ENCODE peak calls at places on chromosomes 7 and 10, in five cellular contexts. One of them, this sample, is unnamed.

GRCh38 chr7:158672975-158673374 is 31.6 kb downstream of the NCAPG2 start:
- DNase-seq in hepatocyte: no peak
- DNase-seq in stimulated activated effector memory CD8-positive, alpha-beta T cell treated with anti-CD3 and anti-CD28 coated beads, Interleukin-12 subunit alpha, Interleukin-12 subunit beta, amount 100 ng/mL, for 72 hours: no peak
- DNase-seq in left ventricle myocardium inferior: no peak
- DNase-seq in breast epithelium: no peak
- DNase-seq in this sample: no peak

GRCh38 chr10:23702977-23703414 is 264.1 kb downstream of the OTUD1 start:
- DNase-seq in left ventricle myocardium inferior: peak; percentile 22
- DNase-seq in breast epithelium: no peak
- DNase-seq in stimulated activated effector memory CD8-positive, alpha-beta T cell treated with anti-CD3 and anti-CD28 coated beads, Interleukin-12 subunit alpha, Interleukin-12 subunit beta, amount 100 ng/mL, for 72 hours: peak; percentile 53
- DNase-seq in hepatocyte: peak; percentile 83
- DNase-seq in this sample: peak; percentile 29

GRCh38 chr10:131779661-131780394 is 121.0 kb upstream of the PPP2R2D start:
- DNase-seq in stimulated activated effector memory CD8-positive, alpha-beta T cell treated with anti-CD3 and anti-CD28 coated beads, Interleukin-12 subunit alpha, Interleukin-12 subunit beta, amount 100 ng/mL, for 72 hours: no peak
- DNase-seq in left ventricle myocardium inferior: no peak
- DNase-seq in hepatocyte: no peak
- DNase-seq in breast epithelium: no peak
- DNase-seq in this sample: no peak

GRCh38 chr7:44678096-44678467 is 70.6 kb upstream of the ZMIZ2 start:
- DNase-seq in stimulated activated effector memory CD8-positive, alpha-beta T cell treated with anti-CD3 and anti-CD28 coated beads, Interleukin-12 subunit alpha, Interleukin-12 subunit beta, amount 100 ng/mL, for 72 hours: no peak
- DNase-seq in left ventricle myocardium inferior: no peak
- DNase-seq in hepatocyte: no peak
- DNase-seq in breast epithelium: no peak
- DNase-seq in this sample: peak; percentile 68

GRCh38 chr7:134694299-134694698 is 47.6 kb downstream of the BPGM start:
- DNase-seq in stimulated activated effector memory CD8-positive, alpha-beta T cell treated with anti-CD3 and anti-CD28 coated beads, Interleukin-12 subunit alpha, Interleukin-12 subunit beta, amount 100 ng/mL, for 72 hours: no peak
- DNase-seq in hepatocyte: no peak
- DNase-seq in breast epithelium: no peak
- DNase-seq in left ventricle myocardium inferior: no peak
- DNase-seq in this sample: no peak

GRCh38 chr7:10579561-10579960 is 394.1 kb upstream of the PHF14 start:
- DNase-seq in hepatocyte: no peak
- DNase-seq in breast epithelium: no peak
- DNase-seq in left ventricle myocardium inferior: no peak
- DNase-seq in stimulated activated effector memory CD8-positive, alpha-beta T cell treated with anti-CD3 and anti-CD28 coated beads, Interleukin-12 subunit alpha, Interleukin-12 subunit beta, amount 100 ng/mL, for 72 hours: no peak
- DNase-seq in this sample: no peak

GRCh38 chr7:51278797-51279196 is 37.8 kb downstream of the COBL start:
- DNase-seq in hepatocyte: no peak
- DNase-seq in left ventricle myocardium inferior: no peak
- DNase-seq in breast epithelium: no peak
- DNase-seq in stimulated activated effector memory CD8-positive, alpha-beta T cell treated with anti-CD3 and anti-CD28 coated beads, Interleukin-12 subunit alpha, Interleukin-12 subunit beta, amount 100 ng/mL, for 72 hours: peak; percentile 6
- DNase-seq in this sample: no peak

GRCh38 chr10:131816157-131816775 is 84.5 kb upstream of the PPP2R2D start:
- DNase-seq in hepatocyte: no peak
- DNase-seq in breast epithelium: no peak
- DNase-seq in left ventricle myocardium inferior: no peak
- DNase-seq in stimulated activated effector memory CD8-positive, alpha-beta T cell treated with anti-CD3 and anti-CD28 coated beads, Interleukin-12 subunit alpha, Interleukin-12 subunit beta, amount 100 ng/mL, for 72 hours: no peak
- DNase-seq in this sample: no peak

GRCh38 chr10:113578766-113579165 is 25.9 kb downstream of the HABP2 start:
- DNase-seq in hepatocyte: no peak
- DNase-seq in breast epithelium: no peak
- DNase-seq in left ventricle myocardium inferior: no peak
- DNase-seq in stimulated activated effector memory CD8-positive, alpha-beta T cell treated with anti-CD3 and anti-CD28 coated beads, Interleukin-12 subunit alpha, Interleukin-12 subunit beta, amount 100 ng/mL, for 72 hours: no peak
- DNase-seq in this sample: no peak

GRCh38 chr10:70940834-70941568 is 52.6 kb upstream of the PCBD1 start:
- DNase-seq in breast epithelium: no peak
- DNase-seq in stimulated activated effector memory CD8-positive, alpha-beta T cell treated with anti-CD3 and anti-CD28 coated beads, Interleukin-12 subunit alpha, Interleukin-12 subunit beta, amount 100 ng/mL, for 72 hours: no peak
- DNase-seq in left ventricle myocardium inferior: peak; percentile 57
- DNase-seq in hepatocyte: peak; percentile 51
- DNase-seq in this sample: no peak

GRCh38 chr7:44177570-44178131 is 11.6 kb downstream of the GCK start:
- DNase-seq in hepatocyte: no peak
- DNase-seq in stimulated activated effector memory CD8-positive, alpha-beta T cell treated with anti-CD3 and anti-CD28 coated beads, Interleukin-12 subunit alpha, Interleukin-12 subunit beta, amount 100 ng/mL, for 72 hours: no peak
- DNase-seq in breast epithelium: no peak
- DNase-seq in left ventricle myocardium inferior: no peak
- DNase-seq in this sample: no peak

GRCh38 chr7:106717997-106718871 is 57.3 kb upstream of the CCDC71L start:
- DNase-seq in left ventricle myocardium inferior: no peak
- DNase-seq in breast epithelium: no peak
- DNase-seq in hepatocyte: peak; percentile 77
- DNase-seq in stimulated activated effector memory CD8-positive, alpha-beta T cell treated with anti-CD3 and anti-CD28 coated beads, Interleukin-12 subunit alpha, Interleukin-12 subunit beta, amount 100 ng/mL, for 72 hours: peak; percentile 76
- DNase-seq in this sample: peak; percentile 56

GRCh38 chr10:73529089-73529832 is 33.4 kb upstream of the PPP3CB start:
- DNase-seq in breast epithelium: no peak
- DNase-seq in stimulated activated effector memory CD8-positive, alpha-beta T cell treated with anti-CD3 and anti-CD28 coated beads, Interleukin-12 subunit alpha, Interleukin-12 subunit beta, amount 100 ng/mL, for 72 hours: peak; percentile 59
- DNase-seq in hepatocyte: peak; percentile 90
- DNase-seq in left ventricle myocardium inferior: no peak
- DNase-seq in this sample: no peak

GRCh38 chr10:62380002-62380401 is 5.8 kb downstream of the ZNF365 start:
- DNase-seq in stimulated activated effector memory CD8-positive, alpha-beta T cell treated with anti-CD3 and anti-CD28 coated beads, Interleukin-12 subunit alpha, Interleukin-12 subunit beta, amount 100 ng/mL, for 72 hours: no peak
- DNase-seq in hepatocyte: peak; percentile 49
- DNase-seq in breast epithelium: no peak
- DNase-seq in left ventricle myocardium inferior: no peak
- DNase-seq in this sample: no peak

GRCh38 chr7:100017300-100017699 is 1.9 kb downstream of the ZKSCAN1 start:
- DNase-seq in hepatocyte: peak; percentile 36
- DNase-seq in left ventricle myocardium inferior: no peak
- DNase-seq in breast epithelium: no peak
- DNase-seq in stimulated activated effector memory CD8-positive, alpha-beta T cell treated with anti-CD3 and anti-CD28 coated beads, Interleukin-12 subunit alpha, Interleukin-12 subunit beta, amount 100 ng/mL, for 72 hours: no peak
- DNase-seq in this sample: no peak

GRCh38 chr7:12032146-12032545 is 178.9 kb upstream of the TMEM106B start:
- DNase-seq in hepatocyte: no peak
- DNase-seq in stimulated activated effector memory CD8-positive, alpha-beta T cell treated with anti-CD3 and anti-CD28 coated beads, Interleukin-12 subunit alpha, Interleukin-12 subunit beta, amount 100 ng/mL, for 72 hours: no peak
- DNase-seq in breast epithelium: no peak
- DNase-seq in left ventricle myocardium inferior: no peak
- DNase-seq in this sample: no peak

GRCh38 chr10:97780991-97781540 is 9.3 kb upstream of the SFRP5 start:
- DNase-seq in stimulated activated effector memory CD8-positive, alpha-beta T cell treated with anti-CD3 and anti-CD28 coated beads, Interleukin-12 subunit alpha, Interleukin-12 subunit beta, amount 100 ng/mL, for 72 hours: no peak
- DNase-seq in hepatocyte: no peak
- DNase-seq in left ventricle myocardium inferior: no peak
- DNase-seq in breast epithelium: no peak
- DNase-seq in this sample: no peak

GRCh38 chr7:2723138-2723850 is 35.3 kb downstream of the AMZ1 start:
- DNase-seq in left ventricle myocardium inferior: peak; percentile 6
- DNase-seq in stimulated activated effector memory CD8-positive, alpha-beta T cell treated with anti-CD3 and anti-CD28 coated beads, Interleukin-12 subunit alpha, Interleukin-12 subunit beta, amount 100 ng/mL, for 72 hours: no peak
- DNase-seq in hepatocyte: no peak
- DNase-seq in breast epithelium: no peak
- DNase-seq in this sample: no peak

This sample was measured in lower leg skin.